ENCODE peak calls at places on chromosome 13, in four cellular contexts. One of them, this sample, is unnamed.

GRCh38 chr13:34308725-34309124 is 490.8 kb downstream of the RFC3 start:
- DNase-seq in heart right ventricle: no peak
- DNase-seq in A549: no peak
- DNase-seq in Daoy: no peak
- DNase-seq in this sample: no peak

GRCh38 chr13:77751513-77752456 is 54.3 kb downstream of the SLAIN1 start:
- DNase-seq in heart right ventricle: no peak
- DNase-seq in A549: peak; percentile 6
- DNase-seq in Daoy: peak; percentile 30
- DNase-seq in this sample: peak; percentile 5

GRCh38 chr13:46747031-46747820 is 49.7 kb downstream of the ESD start:
- DNase-seq in heart right ventricle: no peak
- DNase-seq in A549: no peak
- DNase-seq in Daoy: no peak
- DNase-seq in this sample: no peak

GRCh38 chr13:80586356-80586755 is 245.4 kb upstream of the SPRY2 start:
- DNase-seq in heart right ventricle: no peak
- DNase-seq in A549: no peak
- DNase-seq in Daoy: no peak
- DNase-seq in this sample: peak; percentile 6

GRCh38 chr13:43006893-43007631 is 15.0 kb upstream of the EPSTI1 start:
- DNase-seq in heart right ventricle: no peak
- DNase-seq in A549: no peak
- DNase-seq in Daoy: peak; percentile 40
- DNase-seq in this sample: peak; percentile 55

GRCh38 chr13:73938375-73939070 is 195.7 kb downstream of the KLF12 start:
- DNase-seq in heart right ventricle: no peak
- DNase-seq in A549: peak; percentile 5
- DNase-seq in Daoy: peak; percentile 68
- DNase-seq in this sample: peak; percentile 84

GRCh38 chr13:111917901-111918300 is 149.0 kb upstream of the SOX1 start:
- DNase-seq in heart right ventricle: no peak
- DNase-seq in A549: no peak
- DNase-seq in Daoy: no peak
- DNase-seq in this sample: no peak

GRCh38 chr13:41457589-41458186 is 338 bp downstream of the RGCC start:
- DNase-seq in heart right ventricle: peak; percentile 22
- DNase-seq in A549: no peak
- DNase-seq in Daoy: peak; percentile 11
- DNase-seq in this sample: no peak

GRCh38 chr13:110388141-110388943 is 81.3 kb downstream of the COL4A2 start:
- DNase-seq in heart right ventricle: peak; percentile 46
- DNase-seq in A549: no peak
- DNase-seq in Daoy: peak; percentile 86
- DNase-seq in this sample: peak; percentile 78

GRCh38 chr13:67134322-67135129 is 95.6 kb downstream of the PCDH9 start:
- DNase-seq in heart right ventricle: no peak
- DNase-seq in A549: no peak
- DNase-seq in Daoy: no peak
- DNase-seq in this sample: no peak

GRCh38 chr13:45327253-45327954 is 13.6 kb downstream of the TPT1 start:
- DNase-seq in heart right ventricle: no peak
- DNase-seq in A549: no peak
- DNase-seq in Daoy: no peak
- DNase-seq in this sample: no peak

GRCh38 chr13:30376426-30377311 is 45.6 kb upstream of the UBE2L5 start:
- DNase-seq in heart right ventricle: no peak
- DNase-seq in A549: no peak
- DNase-seq in Daoy: no peak
- DNase-seq in this sample: no peak

GRCh38 chr13:80363890-80364503 is 23.1 kb upstream of the SPRY2 start:
- DNase-seq in heart right ventricle: no peak
- DNase-seq in A549: no peak
- DNase-seq in Daoy: no peak
- DNase-seq in this sample: no peak

GRCh38 chr13:90302113-90302512 is 1045.4 kb upstream of the MIR17HG start:
- DNase-seq in heart right ventricle: no peak
- DNase-seq in A549: no peak
- DNase-seq in Daoy: no peak
- DNase-seq in this sample: peak; percentile 36

GRCh38 chr13:94674609-94675348 is 37.6 kb downstream of the SOX21 start:
- DNase-seq in heart right ventricle: no peak
- DNase-seq in A549: peak; percentile 37
- DNase-seq in Daoy: peak; percentile 42
- DNase-seq in this sample: no peak

GRCh38 chr13:22665531-22665930 is 515.2 kb upstream of the SGCG start:
- DNase-seq in heart right ventricle: no peak
- DNase-seq in A549: no peak
- DNase-seq in Daoy: no peak
- DNase-seq in this sample: no peak

GRCh38 chr13:110616103-110617101 is 1.1 kb downstream of the NAXD start:
- DNase-seq in heart right ventricle: no peak
- DNase-seq in A549: peak; percentile 33
- DNase-seq in Daoy: peak; percentile 57
- DNase-seq in this sample: peak; percentile 52

GRCh38 chr13:73665279-73665678 is 468.9 kb downstream of the KLF12 start:
- DNase-seq in heart right ventricle: no peak
- DNase-seq in A549: no peak
- DNase-seq in Daoy: no peak
- DNase-seq in this sample: no peak

GRCh38 chr13:91647361-91647970 is 249.0 kb downstream of the GPC5 start:
- DNase-seq in heart right ventricle: peak; percentile 9
- DNase-seq in A549: no peak
- DNase-seq in Daoy: peak; percentile 0
- DNase-seq in this sample: peak; percentile 31

GRCh38 chr13:109465151-109465550 is 321.2 kb downstream of the IRS2 start:
- DNase-seq in heart right ventricle: no peak
- DNase-seq in A549: no peak
- DNase-seq in Daoy: no peak
- DNase-seq in this sample: peak; percentile 21

GRCh38 chr13:76937416-76937815 is 10.9 kb upstream of the ACOD1 start:
- DNase-seq in heart right ventricle: no peak
- DNase-seq in A549: peak; percentile 3
- DNase-seq in Daoy: peak; percentile 85
- DNase-seq in this sample: peak; percentile 96

GRCh38 chr13:112967666-112968379 is 1.2 kb upstream of the MCF2L start:
- DNase-seq in heart right ventricle: no peak
- DNase-seq in A549: no peak
- DNase-seq in Daoy: no peak
- DNase-seq in this sample: no peak

This sample was measured in skeletal muscle cell.